ENCODE peak calls at places on chromosome X, in seven cellular contexts. F, M, G, Q, H, D and C are unnamed samples.

GRCh38 chrX:116246261-116246660 is 75.7 kb downstream of the AGTR2 start:
- DNase-seq in F (peak), M (no peak), G (no peak), Q (no peak), H (no peak), D (peak), C (no peak)

GRCh38 chrX:53445977-53446376 is 11.8 kb upstream of the HSD17B10 start:
- DNase-seq in F (peak), M (no peak), G (no peak), Q (no peak), H (peak), D (peak), C (no peak)

GRCh38 chrX:24860140-24860539 is 155.6 kb downstream of the ARX start:
- DNase-seq in F (no peak), M (no peak), G (no peak), Q (no peak), H (no peak), D (peak), C (no peak)

GRCh38 chrX:154775611-154776349 is 13.1 kb downstream of the DKC1 start:
- DNase-seq in F (peak), M (no peak), G (no peak), Q (no peak), H (peak), D (peak), C (peak)

GRCh38 chrX:10176121-10177003 is 19.6 kb downstream of the CLCN4 start:
- DNase-seq in F (peak), M (no peak), G (no peak), Q (no peak), H (no peak), D (no peak), C (no peak)

GRCh38 chrX:38845426-38845825 is 44.2 kb downstream of the MID1IP1 start:
- DNase-seq in F (no peak), M (no peak), G (no peak), Q (no peak), H (no peak), D (no peak), C (no peak)

GRCh38 chrX:54427837-54428424 is 12.3 kb upstream of the TSR2 start:
- DNase-seq in F (no peak), M (no peak), G (no peak), Q (no peak), H (no peak), D (no peak), C (no peak)

GRCh38 chrX:33078273-33078672 is 133.1 kb downstream of the DMD start:
- DNase-seq in F (no peak), M (no peak), G (no peak), Q (no peak), H (no peak), D (no peak), C (no peak)

GRCh38 chrX:99722094-99722493 is 688.0 kb downstream of the PCDH19 start:
- DNase-seq in F (no peak), M (no peak), G (no peak), Q (no peak), H (no peak), D (no peak), C (no peak)